ENCODE peak calls at places on chromosomes 2 and 18, in eight cellular contexts. C, T, B, U, E, P, K and Z are unnamed samples.

GRCh38 chr2:65662654-65663432 is 230.4 kb upstream of the SPRED2 start:
- DNase-seq in C (no peak), T (no peak), B (peak), U (peak), E (peak), P (no peak), K (peak), Z (no peak)

GRCh38 chr18:62128157-62128556 is 58.7 kb downstream of the PIGN start:
- DNase-seq in C (no peak), T (no peak), B (no peak), U (peak), E (peak), P (no peak), K (peak), Z (no peak)

GRCh38 chr18:14086459-14087231 is 45.6 kb downstream of the ZNF519 start:
- DNase-seq in C (no peak), T (no peak), B (peak), U (peak), E (no peak), P (no peak), K (peak), Z (no peak)

GRCh38 chr2:197514754-197515153 is 1.1 kb upstream of the MOB4 start:
- DNase-seq in C (no peak), T (no peak), B (peak), U (peak), E (no peak), P (no peak), K (no peak), Z (no peak)

GRCh38 chr18:21243041-21243431 is 1.0 kb downstream of the GREB1L start:
- DNase-seq in C (no peak), T (no peak), B (no peak), U (peak), E (no peak), P (no peak), K (peak), Z (no peak)

GRCh38 chr18:2881490-2882195 is 34.8 kb downstream of the EMILIN2 start:
- DNase-seq in C (no peak), T (no peak), B (peak), U (no peak), E (no peak), P (no peak), K (no peak), Z (peak)

GRCh38 chr18:32714571-32715148 is 58.2 kb downstream of the KLHL14 start:
- DNase-seq in C (no peak), T (no peak), B (peak), U (peak), E (peak), P (peak), K (peak), Z (no peak)

GRCh38 chr2:16578081-16578480 is 87.6 kb downstream of the CYRIA start:
- DNase-seq in C (no peak), T (no peak), B (no peak), U (no peak), E (no peak), P (no peak), K (no peak), Z (no peak)

GRCh38 chr2:47283687-47284086 is 119.3 kb upstream of the MSH2 start:
- DNase-seq in C (no peak), T (no peak), B (no peak), U (no peak), E (no peak), P (no peak), K (no peak), Z (no peak)

GRCh38 chr2:217551229-217551909 is 451.4 kb downstream of the TNS1 start:
- DNase-seq in C (no peak), T (no peak), B (no peak), U (peak), E (peak), P (no peak), K (peak), Z (no peak)

GRCh38 chr2:205593891-205594290 is 88.4 kb upstream of the NRP2 start:
- DNase-seq in C (no peak), T (no peak), B (no peak), U (no peak), E (no peak), P (no peak), K (no peak), Z (no peak)

GRCh38 chr18:1149709-1150108 is 245.0 kb downstream of the ADCYAP1 start:
- DNase-seq in C (no peak), T (no peak), B (no peak), U (no peak), E (no peak), P (no peak), K (no peak), Z (no peak)

GRCh38 chr18:62790836-62791772 is 75.8 kb downstream of the PHLPP1 start:
- DNase-seq in C (no peak), T (no peak), B (no peak), U (peak), E (no peak), P (no peak), K (no peak), Z (no peak)

GRCh38 chr18:34297287-34297686 is 72.6 kb upstream of the NOL4 start:
- DNase-seq in C (no peak), T (no peak), B (no peak), U (no peak), E (no peak), P (no peak), K (peak), Z (no peak)

GRCh38 chr2:162058973-162059668 is 14.9 kb downstream of the DPP4 start:
- DNase-seq in C (no peak), T (no peak), B (peak), U (peak), E (peak), P (peak), K (no peak), Z (no peak)